ENCODE peak calls at places on chromosomes 5 and 9, in ten cellular contexts. X is mesothelial cell of epicardium; N is NCI-H345; I is T-helper 2 cell; B is kidney epithelial cell; A is CD8-positive, alpha-beta memory T cell; D is fibroblast of mammary gland; V is naive B cell; J is transverse colon; L is stimulated activated CD8-positive, alpha-beta memory T cell treated with anti-CD3 and anti-CD28 coated beads, Interleukin-12 subunit alpha, Interleukin-12 subunit beta, amount 100 ng/mL, for 1 hour. S is an unnamed sample.

GRCh38 chr9:76539180-76539579 is 80.2 kb downstream of the GCNT1 start:
- DNase-seq in J (no peak), N (no peak), I (no peak), X (no peak), A (no peak), D (no peak), B (no peak), V (no peak), L (no peak), S (no peak)

GRCh38 chr5:7317751-7318150 is 78.2 kb upstream of the ADCY2 start:
- DNase-seq in V (no peak), J (no peak), L (no peak), D (peak; percentile 69), X (no peak), A (no peak), I (no peak), N (no peak), B (no peak), S (no peak)

GRCh38 chr9:106758911-106759310 is 104.1 kb upstream of the ZNF462 start:
- DNase-seq in V (no peak), I (no peak), L (no peak), B (no peak), N (no peak), J (no peak), A (no peak), X (no peak), D (peak; percentile 18), S (no peak)

GRCh38 chr9:122128007-122128406 is 31.6 kb downstream of the NDUFA8 start:
- DNase-seq in D (no peak), V (no peak), J (no peak), I (no peak), A (no peak), X (no peak), N (no peak), B (no peak), L (no peak), S (no peak)

GRCh38 chr9:118976160-118976559 is 393.1 kb downstream of the BRINP1 start:
- DNase-seq in D (no peak), V (no peak), X (no peak), J (no peak), I (no peak), B (no peak), N (no peak), L (no peak), A (no peak), S (no peak)

GRCh38 chr5:36150676-36151433 is 832 bp downstream of the LMBRD2 start:
- DNase-seq in N (peak; percentile 32), D (peak; percentile 59), B (no peak), J (peak; percentile 36), A (peak; percentile 48), X (no peak), L (no peak), V (no peak), I (peak; percentile 20), S (peak; percentile 16)

GRCh38 chr5:16736158-16736994 is 119.6 kb upstream of the RETREG1 start:
- DNase-seq in X (no peak), I (no peak), N (peak; percentile 89), B (peak; percentile 47), A (no peak), V (no peak), J (peak; percentile 68), L (no peak), D (no peak), S (no peak)

GRCh38 chr5:94245608-94246007 is 372.8 kb downstream of the KIAA0825 start:
- DNase-seq in A (no peak), I (no peak), J (no peak), D (peak; percentile 62), X (no peak), N (no peak), L (no peak), V (no peak), B (no peak), S (no peak)

GRCh38 chr5:1011741-1012315 is 3.2 kb downstream of the NKD2 start:
- DNase-seq in J (no peak), L (no peak), N (no peak), A (no peak), B (no peak), X (peak; percentile 14), D (no peak), V (no peak), I (no peak), S (no peak)

GRCh38 chr5:998975-999501 is 9.6 kb upstream of the NKD2 start:
- DNase-seq in B (no peak), X (no peak), I (no peak), D (no peak), J (peak; percentile 11), A (no peak), L (no peak), N (no peak), V (no peak), S (no peak)

GRCh38 chr5:158718738-158719505 is 380.8 kb downstream of the EBF1 start:
- DNase-seq in D (peak; percentile 79), A (no peak), J (no peak), L (no peak), I (no peak), B (no peak), V (no peak), X (no peak), N (no peak), S (no peak)

GRCh38 chr5:161400583-161400982 is 145.9 kb downstream of the GABRB2 start:
- DNase-seq in I (no peak), X (no peak), A (no peak), D (no peak), B (no peak), V (no peak), L (no peak), J (no peak), N (peak; percentile 30), S (no peak)

GRCh38 chr5:45596320-45596719 is 99.9 kb downstream of the HCN1 start:
- DNase-seq in N (no peak), D (no peak), B (no peak), V (no peak), I (no peak), A (no peak), X (no peak), L (no peak), J (no peak), S (no peak)

GRCh38 chr5:159286420-159287035 is 23.4 kb downstream of the UBLCP1 start:
- DNase-seq in A (peak; percentile 28), B (no peak), L (no peak), I (no peak), X (no peak), N (peak; percentile 2), J (no peak), V (peak; percentile 28), D (peak; percentile 56), S (peak; percentile 29)

GRCh38 chr5:65152131-65152530 is 329.6 kb downstream of the ADAMTS6 start:
- DNase-seq in D (peak; percentile 78), X (no peak), I (no peak), A (no peak), N (no peak), J (peak; percentile 39), V (no peak), L (no peak), B (no peak), S (no peak)

GRCh38 chr5:142396436-142396835 is 71.6 kb upstream of the SPRY4 start:
- DNase-seq in V (no peak), I (no peak), B (no peak), N (no peak), L (no peak), J (no peak), X (no peak), A (no peak), D (no peak), S (no peak)

S was measured in central memory CD4-positive, alpha-beta T cell.